ENCODE peak calls at places on chromosomes 11 and 22, in six cellular contexts. F, T, M, Z, N and X are unnamed samples.

GRCh38 chr11:97702948-97703347 is 1313.1 kb downstream of the JRKL start:
- DNase-seq in F (no peak), T (no peak), M (no peak), Z (no peak), N (no peak), X (no peak)

GRCh38 chr11:120409655-120410054 is 73.4 kb downstream of the ARHGEF12 start:
- DNase-seq in F (no peak), T (no peak), M (no peak), Z (no peak), N (no peak), X (no peak)

GRCh38 chr11:93668171-93668570 is 6.7 kb downstream of the CEP295 start:
- DNase-seq in F (no peak), T (no peak), M (no peak), Z (no peak), N (no peak), X (no peak)

GRCh38 chr11:65522640-65523322 is 2.1 kb upstream of the SCYL1 start:
- DNase-seq in F (no peak), T (no peak), M (peak), Z (no peak), N (no peak), X (no peak)

GRCh38 chr11:108819957-108820356 is 155.1 kb downstream of the DDX10 start:
- DNase-seq in F (no peak), T (no peak), M (no peak), Z (no peak), N (no peak), X (peak)

GRCh38 chr22:42473484-42474193 is 41.4 kb upstream of the NFAM1 start:
- DNase-seq in F (peak), T (peak), M (peak), Z (no peak), N (peak), X (peak)

GRCh38 chr11:14905104-14906033 is 13.3 kb upstream of the CYP2R1 start:
- DNase-seq in F (peak), T (no peak), M (peak), Z (peak), N (peak), X (no peak)

GRCh38 chr22:39017596-39018365 is 3.1 kb upstream of the APOBEC3D start:
- DNase-seq in F (no peak), T (no peak), M (no peak), Z (no peak), N (no peak), X (no peak)

GRCh38 chr11:59173080-59173963 is 1.4 kb downstream of the DTX4 start:
- DNase-seq in F (peak), T (no peak), M (no peak), Z (no peak), N (peak), X (peak)

GRCh38 chr11:114059984-114060401 is 482 bp downstream of the ZBTB16 start:
- DNase-seq in F (peak), T (no peak), M (peak), Z (peak), N (peak), X (peak)

GRCh38 chr11:36048496-36049247 is 104.8 kb downstream of the LDLRAD3 start:
- DNase-seq in F (no peak), T (no peak), M (no peak), Z (no peak), N (no peak), X (peak)

GRCh38 chr11:100863080-100863581 is 176.0 kb downstream of the ARHGAP42 start:
- DNase-seq in F (peak), T (peak), M (no peak), Z (no peak), N (peak), X (peak)